ENCODE peak calls at places on chromosomes 6 and 20, in six cellular contexts. F is AG20443, Q is body of pancreas, B is cardiac muscle cell, W is NCI-H1105, M is mucosa of gallbladder. K is an unnamed sample.

GRCh38 chr20:21166801-21167200 is 40.9 kb downstream of the KIZ start:
- DNase-seq in W (no peak), M (no peak), B (no peak), F (no peak), Q (no peak), K (no peak)

GRCh38 chr20:30168025-30168799 is 1089.3 kb upstream of the DEFB115 start:
- DNase-seq in W (no peak), B (no peak), M (no peak), Q (peak; percentile 10), F (peak; percentile 9), K (peak; percentile 21)

GRCh38 chr20:6008254-6008653 is 45.6 kb downstream of the LRRN4 start:
- DNase-seq in Q (peak; percentile 64), W (no peak), F (peak; percentile 80), B (peak; percentile 96), M (peak; percentile 34), K (peak; percentile 29)

GRCh38 chr20:47727909-47728361 is 57.3 kb downstream of the SULF2 start:
- DNase-seq in W (no peak), M (no peak), F (no peak), Q (no peak), B (no peak), K (no peak)

GRCh38 chr6:159790947-159791598 is 806 bp downstream of the MRPL18 start:
- DNase-seq in W (no peak), Q (peak; percentile 21), M (no peak), B (no peak), F (no peak), K (peak; percentile 54)

GRCh38 chr6:34924831-34925613 is 36.0 kb downstream of the ANKS1A start:
- DNase-seq in W (no peak), Q (no peak), F (no peak), B (no peak), M (no peak), K (no peak)

GRCh38 chr6:154782245-154782644 is 49.0 kb downstream of the SCAF8 start:
- DNase-seq in Q (no peak), W (no peak), M (no peak), B (no peak), F (no peak), K (no peak)

GRCh38 chr6:167833396-167833763 is 6.7 kb downstream of the AFDN start:
- DNase-seq in W (no peak), M (no peak), F (no peak), B (no peak), Q (no peak), K (no peak)

GRCh38 chr6:96626749-96627353 is 63.9 kb downstream of the FHL5 start:
- DNase-seq in M (no peak), W (peak; percentile 17), Q (no peak), F (peak; percentile 23), B (peak; percentile 67), K (no peak)